ENCODE peak calls at places on chromosomes 2 and 18, in six cellular contexts. C, R, E, M, G and B are unnamed samples.

GRCh38 chr2:164697688-164698290 is 76.5 kb upstream of the GRB14 start:
- DNase-seq in C (no peak), R (peak), E (no peak), M (no peak), G (no peak), B (no peak)

GRCh38 chr2:104584393-104584792 is 269.5 kb upstream of the POU3F3 start:
- DNase-seq in C (peak), R (no peak), E (no peak), M (no peak), G (no peak), B (no peak)

GRCh38 chr2:72979896-72980295 is 62.6 kb downstream of the EMX1 start:
- DNase-seq in C (no peak), R (no peak), E (no peak), M (no peak), G (no peak), B (no peak)

GRCh38 chr18:23453657-23454011 is 547 bp downstream of the RIOK3 start:
- DNase-seq in C (no peak), R (no peak), E (peak), M (no peak), G (no peak), B (no peak)

GRCh38 chr2:99504844-99505584 is 15.2 kb upstream of the REV1 start:
- DNase-seq in C (no peak), R (no peak), E (no peak), M (no peak), G (no peak), B (no peak)

GRCh38 chr2:230875347-230876315 is 10.9 kb downstream of the ITM2C start:
- DNase-seq in C (no peak), R (no peak), E (no peak), M (no peak), G (peak), B (no peak)

GRCh38 chr2:173979721-173980351 is 14.7 kb upstream of the SP3 start:
- DNase-seq in C (no peak), R (no peak), E (no peak), M (no peak), G (peak), B (no peak)

GRCh38 chr2:150491943-150492342 is 4.5 kb upstream of the RND3 start:
- DNase-seq in C (no peak), R (no peak), E (no peak), M (no peak), G (no peak), B (no peak)

GRCh38 chr2:10366601-10367270 is 64.0 kb downstream of the HPCAL1 start:
- DNase-seq in C (peak), R (no peak), E (no peak), M (no peak), G (no peak), B (no peak)

GRCh38 chr2:189370719-189371118 is 70.6 kb upstream of the WDR75 start:
- DNase-seq in C (no peak), R (no peak), E (no peak), M (no peak), G (no peak), B (no peak)

GRCh38 chr18:21053127-21053526 is 58.5 kb downstream of the ROCK1 start:
- DNase-seq in C (no peak), R (no peak), E (no peak), M (no peak), G (no peak), B (no peak)

DNA sequence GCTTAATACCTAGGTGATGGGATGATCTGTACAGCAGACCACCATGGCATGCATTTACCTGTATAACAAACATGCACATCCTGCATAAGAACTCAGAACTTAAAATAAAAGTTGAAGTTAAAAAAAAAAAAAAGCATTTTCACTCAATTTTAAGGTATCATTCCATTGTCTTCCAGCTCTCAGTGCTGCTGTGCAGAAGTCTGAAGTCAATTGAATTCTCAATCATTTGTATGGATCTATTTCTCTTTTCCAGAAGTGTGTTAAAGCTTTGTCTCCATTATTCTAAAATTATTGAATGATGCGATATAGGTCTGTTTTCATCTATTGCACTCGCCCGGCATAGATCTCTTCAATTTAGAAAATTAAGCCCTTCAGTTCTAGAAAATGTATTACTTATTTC is 202.5 kb upstream of the EPAS1 start:
- DNase-seq in C (no peak), R (no peak), E (no peak), M (no peak), G (no peak), B (no peak)
- TF ChIP-seq CTCF in C (no peak), R (no peak), E (no peak), M (no peak), G (no peak), B (no peak)

DNA sequence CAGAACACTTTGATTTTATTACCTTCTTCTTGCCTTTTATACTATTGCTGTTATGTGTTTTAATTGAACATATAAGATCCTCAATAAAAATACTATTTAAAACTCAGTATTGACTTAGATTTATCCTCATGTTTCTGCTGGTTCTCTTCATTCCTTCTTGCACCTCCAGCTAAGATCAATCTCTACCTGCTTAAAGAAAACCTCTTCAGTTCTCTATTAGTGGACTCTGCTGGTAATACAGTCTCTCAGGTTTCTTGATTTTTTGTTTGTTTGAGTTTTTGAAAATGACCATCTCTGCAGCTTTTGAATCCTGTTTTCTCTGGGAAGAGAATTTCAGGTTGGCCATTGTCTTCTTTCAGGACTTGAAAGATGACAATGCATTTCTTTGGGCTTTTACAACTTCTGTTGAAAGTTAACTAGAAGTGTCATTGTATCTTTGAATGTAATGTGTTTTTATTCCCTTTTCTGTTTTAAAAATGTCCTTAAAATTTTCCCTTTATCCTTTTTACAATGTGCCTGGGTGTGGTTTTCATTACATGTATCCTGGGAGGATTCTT is 29.8 kb upstream of the TMEM131 start:
- DNase-seq in C (no peak), R (no peak), E (no peak), M (no peak), G (no peak), B (no peak)
- H3K4me3 ChIP-seq in C (no peak), R (no peak), E (no peak), M (no peak), G (no peak), B (no peak)

GRCh38 chr2:200131307-200131706 is 175.2 kb upstream of the SPATS2L start:
- DNase-seq in C (no peak), R (no peak), E (no peak), M (no peak), G (no peak), B (no peak)

GRCh38 chr2:200125463-200125862 is 170.1 kb downstream of the MAIP1 start:
- DNase-seq in C (no peak), R (no peak), E (no peak), M (no peak), G (no peak), B (no peak)

GRCh38 chr2:200129756-200130462 is 174.5 kb downstream of the MAIP1 start:
- DNase-seq in C (no peak), R (no peak), E (no peak), M (no peak), G (no peak), B (no peak)

GRCh38 chr2:200130762-200131166 is 175.4 kb downstream of the MAIP1 start:
- DNase-seq in C (no peak), R (no peak), E (no peak), M (no peak), G (no peak), B (no peak)

GRCh38 chr2:200127852-200128251 is 172.5 kb downstream of the MAIP1 start:
- DNase-seq in C (no peak), R (no peak), E (no peak), M (no peak), G (no peak), B (no peak)
- TF ChIP-seq CTCF in C (no peak), R (no peak), E (no peak), M (no peak), G (no peak), B (no peak)

GRCh38 chr2:144233226-144234114 is 286.4 kb downstream of the ZEB2 start:
- DNase-seq in C (no peak), R (no peak), E (no peak), M (no peak), G (no peak), B (no peak)
- H3K4me3 ChIP-seq in C (no peak), R (no peak), E (no peak), M (no peak), G (no peak), B (no peak)

DNA sequence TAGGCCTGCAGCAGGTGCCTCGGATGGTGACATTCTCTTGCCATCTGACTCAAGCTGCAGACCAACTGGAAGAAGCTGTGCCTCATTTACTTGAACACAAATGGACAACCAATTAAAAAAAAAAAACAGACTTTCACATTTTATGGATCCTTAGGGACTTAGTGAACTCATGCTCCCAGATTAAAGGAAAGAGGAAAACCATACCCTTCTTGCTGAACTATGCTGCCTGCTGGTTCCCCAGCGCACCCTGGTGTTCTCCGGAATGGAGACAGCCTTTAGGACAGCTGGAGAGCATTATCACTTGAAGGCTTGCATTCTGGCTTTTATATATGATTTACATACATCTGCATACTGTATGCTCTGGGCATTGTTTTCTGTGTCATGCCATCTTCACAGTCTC is 370.7 kb downstream of the SLC4A3 start:
- DNase-seq in C (no peak), R (no peak), E (no peak), M (no peak), G (no peak), B (no peak)
- TF ChIP-seq CTCF in C (no peak), R (peak), E (no peak), M (no peak), G (no peak), B (no peak)

DNA sequence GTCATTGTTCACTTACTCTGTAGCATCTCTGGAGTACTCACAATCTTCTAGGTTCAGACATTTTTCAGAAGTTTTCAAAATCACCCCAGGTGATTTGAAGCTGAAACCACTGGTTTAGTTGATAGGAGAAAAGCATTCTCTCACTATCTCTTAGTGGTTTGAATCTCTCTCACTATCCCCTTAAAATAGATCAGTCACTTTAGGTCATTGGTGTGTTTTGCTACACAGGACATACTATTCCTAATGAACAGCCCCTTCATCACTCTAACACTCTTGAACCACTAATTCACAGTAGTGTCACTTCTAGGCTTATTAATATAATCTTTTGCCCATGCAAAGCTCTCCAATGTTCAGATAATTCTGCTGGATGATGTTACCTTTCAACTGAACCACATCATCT is 34.5 kb downstream of the LYPD6 start:
- DNase-seq in C (no peak), R (no peak), E (no peak), M (no peak), G (no peak), B (no peak)
- H3K4me3 ChIP-seq in C (no peak), R (no peak), E (no peak), M (no peak), G (no peak), B (no peak)

DNA sequence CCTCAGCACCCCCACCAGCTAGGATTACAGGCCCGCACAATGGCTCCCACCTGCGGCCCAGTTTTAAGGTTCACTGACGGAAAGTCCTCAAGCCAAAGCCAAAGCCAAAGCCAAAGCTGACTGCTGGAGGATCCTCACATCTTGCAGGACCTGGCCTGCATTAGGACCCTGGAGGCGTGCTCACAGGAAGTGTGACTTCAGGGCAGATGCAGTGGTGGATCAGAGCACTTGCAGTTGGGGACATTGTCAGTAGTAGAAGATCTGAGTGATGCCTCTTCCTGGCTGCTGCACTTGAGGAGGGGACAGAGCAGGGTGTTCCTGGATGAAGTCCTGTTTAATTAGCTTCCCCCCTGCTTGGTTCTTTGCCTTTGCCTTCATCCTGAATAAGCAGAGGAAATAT is 69.0 kb upstream of the ALPP start:
- DNase-seq in C (no peak), R (no peak), E (no peak), M (no peak), G (no peak), B (no peak)
- TF ChIP-seq CTCF in C (no peak), R (no peak), E (no peak), M (no peak), G (no peak), B (no peak)

DNA sequence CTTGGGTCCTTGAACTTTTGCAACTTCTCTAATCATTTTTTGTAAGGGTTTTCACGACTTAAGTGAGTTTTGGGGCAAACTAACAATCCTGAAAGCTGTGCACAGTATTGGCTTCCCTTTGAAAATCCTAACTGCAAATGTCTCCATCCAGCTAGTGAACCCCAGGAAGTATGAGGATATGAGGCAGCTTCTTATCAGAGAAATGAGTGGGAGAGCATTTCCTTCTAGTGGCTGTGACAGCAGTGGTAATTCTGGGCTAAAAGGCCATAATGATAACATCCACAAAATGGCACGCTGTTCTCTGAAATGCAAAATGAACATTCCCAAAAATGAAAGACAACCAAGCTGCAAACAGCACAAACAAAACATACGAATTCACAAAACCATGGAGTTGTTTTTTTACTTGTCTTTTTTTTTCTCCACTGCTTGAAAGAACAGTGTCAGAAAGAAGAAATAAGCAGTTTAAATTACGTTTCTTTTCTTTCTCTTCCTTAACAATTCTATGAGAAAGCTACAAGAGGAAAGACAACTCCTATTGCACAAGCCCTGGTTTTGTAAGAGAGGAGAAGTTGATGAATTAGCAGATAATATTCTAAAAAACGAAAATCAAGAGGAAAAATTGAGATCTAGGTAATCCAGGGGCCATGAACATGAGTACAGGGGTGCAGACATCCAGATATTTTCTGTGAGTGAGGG is 1291.7 kb upstream of the ZEB2 start:
- DNase-seq in C (no peak), R (no peak), E (no peak), M (no peak), G (no peak), B (no peak)
- H3K4me3 ChIP-seq in C (no peak), R (no peak), E (no peak), M (no peak), G (no peak), B (no peak)

GRCh38 chr2:74267068-74267467 is 68.7 kb downstream of the MTHFD2 start:
- DNase-seq in C (no peak), R (peak), E (peak), M (no peak), G (no peak), B (no peak)
- TF ChIP-seq CTCF in C (no peak), R (no peak), E (no peak), M (peak), G (no peak), B (peak)

DNA sequence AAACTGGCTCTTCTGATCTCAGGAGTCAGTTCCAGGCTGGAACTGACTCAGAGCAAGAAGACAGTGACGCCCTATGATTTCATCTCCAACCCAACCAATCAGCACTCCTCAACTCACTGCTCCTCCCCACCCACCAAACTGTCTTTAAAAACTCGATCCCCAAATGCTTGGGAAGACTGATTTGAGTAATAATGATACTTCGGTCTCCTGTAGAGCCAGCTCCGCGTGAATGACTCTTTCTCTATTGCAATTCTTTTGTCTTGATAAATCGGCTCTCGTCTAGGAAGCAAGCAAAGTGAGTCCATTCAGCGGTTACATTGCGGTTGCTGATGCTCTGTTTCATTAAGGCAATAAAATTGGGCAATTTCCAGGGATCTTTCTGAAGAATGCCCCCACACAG is 1025.3 kb upstream of the CNTNAP5 start:
- DNase-seq in C (no peak), R (no peak), E (no peak), M (no peak), G (no peak), B (no peak)
- H3K4me3 ChIP-seq in C (no peak), R (no peak), E (no peak), M (no peak), G (no peak), B (no peak)